ENCODE peak calls at places on chromosomes 11 and 22, in ten cellular contexts. C is pancreas, U is RCC 7860, P is AML-193, B is left kidney, T is HT1080, V is choroid plexus epithelial cell, I is progenitor cell of endocrine pancreas, Z is Caki2, E is NCI-H2029. L is an unnamed sample.
A peak's percentile ranks its signal among the peaks of the same experiment; 100 is the strongest.

GRCh38 chr11:120023551-120023950 is 114.4 kb downstream of the TRIM29 start:
- DNase-seq in C (no peak), U (no peak), P (no peak), B (no peak), T (no peak), V (no peak), I (no peak), Z (no peak), E (no peak), L (no peak)

GRCh38 chr11:124174001-124174400 is 9.1 kb upstream of the OR10D3 start:
- DNase-seq in C (no peak), U (peak; percentile 19), P (no peak), B (peak; percentile 81), T (peak; percentile 73), V (peak; percentile 92), I (no peak), Z (peak; percentile 74), E (peak; percentile 84), L (peak; percentile 68)

GRCh38 chr11:33412231-33412630 is 155.1 kb downstream of the HIPK3 start:
- DNase-seq in C (no peak), U (no peak), P (no peak), B (no peak), T (no peak), V (no peak), I (no peak), Z (no peak), E (no peak), L (no peak)

GRCh38 chr11:118111019-118111743 is 24.4 kb upstream of the SMIM35 start:
- DNase-seq in C (no peak), U (no peak), P (no peak), B (no peak), T (no peak), V (no peak), I (no peak), Z (no peak), E (no peak), L (no peak)

GRCh38 chr11:97893612-97894011 is 1127.1 kb upstream of the CNTN5 start:
- DNase-seq in C (no peak), U (no peak), P (no peak), B (no peak), T (no peak), V (no peak), I (no peak), Z (no peak), E (no peak), L (no peak)

GRCh38 chr11:19345848-19346681 is 105.3 kb upstream of the E2F8 start:
- DNase-seq in C (no peak), U (no peak), P (no peak), B (peak; percentile 69), T (no peak), V (peak; percentile 56), I (no peak), Z (no peak), E (no peak), L (no peak)

GRCh38 chr22:42985541-42985925 is 29.4 kb downstream of the PACSIN2 start:
- DNase-seq in C (no peak), U (no peak), P (no peak), B (peak; percentile 58), T (no peak), V (peak; percentile 39), I (no peak), Z (no peak), E (no peak), L (no peak)

GRCh38 chr11:34250732-34251639 is 106.8 kb downstream of the ABTB2 start:
- DNase-seq in C (no peak), U (peak; percentile 69), P (no peak), B (peak; percentile 46), T (peak; percentile 91), V (peak; percentile 28), I (no peak), Z (peak; percentile 78), E (no peak), L (peak; percentile 86)

GRCh38 chr11:1038921-1039320 is 2.4 kb upstream of the MUC6 start:
- DNase-seq in C (peak; percentile 17), U (no peak), P (no peak), B (no peak), T (no peak), V (no peak), I (no peak), Z (no peak), E (no peak), L (no peak)

GRCh38 chr11:70111269-70112016 is 33.3 kb downstream of the ANO1 start:
- DNase-seq in C (peak; percentile 65), U (peak; percentile 8), P (no peak), B (peak; percentile 85), T (peak; percentile 78), V (peak; percentile 61), I (no peak), Z (peak; percentile 49), E (peak; percentile 45), L (no peak)

GRCh38 chr11:134014502-134014901 is 54.4 kb upstream of the JAM3 start:
- DNase-seq in C (no peak), U (no peak), P (no peak), B (peak; percentile 79), T (peak; percentile 57), V (no peak), I (no peak), Z (no peak), E (peak; percentile 54), L (no peak)

GRCh38 chr11:113163291-113164030 is 150.9 kb upstream of the TTC12 start:
- DNase-seq in C (no peak), U (no peak), P (no peak), B (peak; percentile 43), T (no peak), V (peak; percentile 65), I (no peak), Z (no peak), E (no peak), L (no peak)

GRCh38 chr11:45673441-45673840 is 8.0 kb upstream of the CHST1 start:
- DNase-seq in C (no peak), U (no peak), P (no peak), B (no peak), T (no peak), V (no peak), I (no peak), Z (no peak), E (no peak), L (no peak)

GRCh38 chr11:85930879-85931366 is 75.7 kb downstream of the CCDC83 start:
- DNase-seq in C (no peak), U (no peak), P (no peak), B (peak; percentile 26), T (no peak), V (no peak), I (no peak), Z (no peak), E (peak; percentile 87), L (no peak)

GRCh38 chr11:75100314-75100713 is 3.6 kb upstream of the OR2AT4 start:
- DNase-seq in C (no peak), U (peak; percentile 76), P (no peak), B (no peak), T (peak; percentile 73), V (peak; percentile 47), I (no peak), Z (peak; percentile 70), E (no peak), L (peak; percentile 40)

GRCh38 chr11:33063326-33063775 is 24.0 kb downstream of the TCP11L1 start:
- DNase-seq in C (no peak), U (no peak), P (peak; percentile 14), B (no peak), T (no peak), V (peak; percentile 61), I (no peak), Z (no peak), E (no peak), L (peak; percentile 93)

GRCh38 chr11:30879322-30880020 is 293.3 kb upstream of the MPPED2 start:
- DNase-seq in C (no peak), U (no peak), P (no peak), B (peak; percentile 40), T (no peak), V (no peak), I (no peak), Z (no peak), E (no peak), L (no peak)

GRCh38 chr22:42990131-42990838 is 24.7 kb downstream of the PACSIN2 start:
- DNase-seq in C (no peak), U (peak; percentile 82), P (no peak), B (no peak), T (peak; percentile 88), V (peak; percentile 87), I (no peak), Z (peak; percentile 82), E (no peak), L (peak; percentile 89)

GRCh38 chr22:36292823-36293530 is 40.0 kb downstream of the APOL1 start:
- DNase-seq in C (peak; percentile 5), U (no peak), P (no peak), B (no peak), T (no peak), V (no peak), I (no peak), Z (no peak), E (no peak), L (no peak)

GRCh38 chr11:75851203-75851602 is 36.2 kb downstream of the UVRAG start:
- DNase-seq in C (no peak), U (no peak), P (no peak), B (no peak), T (no peak), V (peak; percentile 18), I (no peak), Z (no peak), E (no peak), L (no peak)

GRCh38 chr22:44882226-44882905 is 127.4 kb downstream of the PHF21B start:
- DNase-seq in C (no peak), U (no peak), P (no peak), B (no peak), T (no peak), V (no peak), I (no peak), Z (no peak), E (no peak), L (no peak)

GRCh38 chr11:28808771-28809170 is 700.6 kb downstream of the METTL15 start:
- DNase-seq in C (no peak), U (no peak), P (no peak), B (no peak), T (peak; percentile 13), V (no peak), I (no peak), Z (no peak), E (no peak), L (peak; percentile 54)

GRCh38 chr22:46425011-46425410 is 89.5 kb downstream of the TRMU start:
- DNase-seq in C (no peak), U (peak; percentile 95), P (no peak), B (peak; percentile 45), T (peak; percentile 48), V (peak; percentile 34), I (no peak), Z (peak; percentile 93), E (no peak), L (peak; percentile 86)

GRCh38 chr22:47167056-47167455 is 404.6 kb downstream of the TBC1D22A start:
- DNase-seq in C (no peak), U (no peak), P (no peak), B (no peak), T (no peak), V (no peak), I (no peak), Z (no peak), E (peak; percentile 56), L (no peak)

GRCh38 chr11:68212421-68213134 is 518 bp downstream of the KMT5B start:
- DNase-seq in C (peak; percentile 72), U (peak; percentile 32), P (peak; percentile 46), B (peak; percentile 90), T (peak; percentile 63), V (peak; percentile 81), I (peak; percentile 54), Z (peak; percentile 51), E (peak; percentile 58), L (no peak)

GRCh38 chr11:126561327-126561893 is 205.9 kb downstream of the ST3GAL4 start:
- DNase-seq in C (peak; percentile 39), U (no peak), P (peak; percentile 29), B (peak; percentile 94), T (peak; percentile 32), V (peak; percentile 74), I (peak; percentile 60), Z (peak; percentile 6), E (no peak), L (no peak)

GRCh38 chr22:50303848-50304527 is 3.5 kb downstream of the PLXNB2 start:
- DNase-seq in C (peak; percentile 73), U (no peak), P (no peak), B (no peak), T (peak; percentile 26), V (no peak), I (no peak), Z (peak; percentile 91), E (no peak), L (no peak)

GRCh38 chr11:63942803-63943202 is 4.0 kb downstream of the NAA40 start:
- DNase-seq in C (no peak), U (no peak), P (no peak), B (no peak), T (no peak), V (no peak), I (no peak), Z (no peak), E (no peak), L (no peak)